ENCODE peak calls at places on chromosome X, in six cellular contexts. H, L, J, S, D and Z are unnamed samples.
A peak's percentile ranks its signal among the peaks of the same experiment; 100 is the strongest.

GRCh38 chrX:66489339-66489738 is 149.5 kb downstream of the EDA2R start:
- DNase-seq in H (no peak), L (no peak), J (no peak), S (no peak), D (no peak), Z (no peak)

GRCh38 chrX:116436358-116436816 is at the start of gene SLC6A14:
- DNase-seq in H (no peak), L (no peak), J (no peak), S (no peak), D (no peak), Z (no peak)

GRCh38 chrX:72314881-72315280 is 9.2 kb upstream of the CITED1 start:
- DNase-seq in H (no peak), L (no peak), J (no peak), S (no peak), D (no peak), Z (no peak)

GRCh38 chrX:17792842-17793241 is 55.5 kb downstream of the SCML1 start:
- DNase-seq in H (no peak), L (no peak), J (no peak), S (no peak), D (no peak), Z (no peak)

GRCh38 chrX:130120321-130120731 is 10.0 kb upstream of the ELF4 start:
- DNase-seq in H (peak; percentile 40), L (no peak), J (no peak), S (peak; percentile 60), D (no peak), Z (no peak)

GRCh38 chrX:8668797-8669196 is 63.1 kb downstream of the ANOS1 start:
- DNase-seq in H (no peak), L (no peak), J (no peak), S (peak; percentile 21), D (no peak), Z (no peak)

GRCh38 chrX:40132751-40133150 is 35.0 kb upstream of the BCOR start:
- DNase-seq in H (no peak), L (peak; percentile 94), J (peak; percentile 76), S (no peak), D (peak; percentile 86), Z (no peak)

GRCh38 chrX:119672252-119672825 is 20.6 kb downstream of the SEPTIN6 start:
- DNase-seq in H (peak; percentile 61), L (no peak), J (no peak), S (no peak), D (no peak), Z (no peak)

GRCh38 chrX:53356186-53356585 is 66.3 kb downstream of the SMC1A start:
- DNase-seq in H (peak; percentile 68), L (no peak), J (peak; percentile 19), S (peak; percentile 64), D (no peak), Z (no peak)

GRCh38 chrX:104310084-104310483 is 55.4 kb upstream of the ESX1 start:
- DNase-seq in H (no peak), L (no peak), J (peak; percentile 20), S (no peak), D (peak; percentile 41), Z (no peak)

GRCh38 chrX:72685810-72686465 is 28.2 kb downstream of the PHKA1 start:
- DNase-seq in H (no peak), L (no peak), J (peak; percentile 63), S (no peak), D (peak; percentile 58), Z (no peak)

GRCh38 chrX:54248309-54248708 is 65.3 kb upstream of the FAM120C start:
- DNase-seq in H (no peak), L (no peak), J (peak; percentile 4), S (peak; percentile 8), D (peak; percentile 48), Z (no peak)

GRCh38 chrX:31233941-31234496 is 162.2 kb upstream of the FTHL17 start:
- DNase-seq in H (no peak), L (no peak), J (no peak), S (peak; percentile 79), D (no peak), Z (no peak)

GRCh38 chrX:150477364-150477763 is 91.1 kb upstream of the MTM1 start:
- DNase-seq in H (no peak), L (no peak), J (no peak), S (no peak), D (no peak), Z (no peak)

GRCh38 chrX:69314436-69315348 is 149.4 kb upstream of the PJA1 start:
- DNase-seq in H (no peak), L (peak; percentile 60), J (no peak), S (no peak), D (no peak), Z (no peak)

GRCh38 chrX:51860679-51861078 is 32.7 kb upstream of the MAGED1 start:
- DNase-seq in H (peak; percentile 11), L (no peak), J (no peak), S (peak; percentile 65), D (peak; percentile 48), Z (no peak)

GRCh38 chrX:132333351-132333750 is 114.1 kb upstream of the RAP2C start:
- DNase-seq in H (no peak), L (no peak), J (no peak), S (no peak), D (no peak), Z (no peak)

GRCh38 chrX:67725471-67725870 is 181.7 kb downstream of the AR start:
- DNase-seq in H (no peak), L (no peak), J (no peak), S (no peak), D (no peak), Z (no peak)

GRCh38 chrX:151735219-151735618 is 673 bp downstream of the CNGA2 start:
- DNase-seq in H (no peak), L (peak; percentile 53), J (no peak), S (no peak), D (no peak), Z (no peak)

DNA sequence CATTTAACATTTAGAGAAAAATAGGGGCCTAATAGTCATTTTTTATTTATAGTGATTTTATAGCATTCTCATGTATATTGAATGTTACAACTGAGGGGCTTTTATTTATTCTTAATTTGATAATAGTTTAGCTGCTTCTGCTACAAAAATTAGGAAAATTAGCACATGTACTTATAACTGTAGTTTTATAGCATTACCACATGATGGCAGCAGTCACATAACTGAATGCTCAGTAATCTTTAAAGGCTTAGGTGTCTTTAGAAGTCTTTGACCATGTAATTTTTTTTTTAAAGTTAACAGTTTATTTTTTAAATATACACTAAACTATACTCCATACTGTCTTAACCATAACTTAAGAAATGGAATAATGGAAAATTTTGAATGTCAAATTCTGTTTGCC is 136.6 kb downstream of the STAG2 start:
- DNase-seq in H (no peak), L (no peak), J (peak; percentile 0), S (peak; percentile 27), D (peak; percentile 44), Z (no peak)
- TF ChIP-seq CTCF in H (peak; percentile 41), L (no peak), J (peak; percentile 56), S (peak; percentile 55), D (no peak), Z (peak; percentile 64)

GRCh38 chrX:28586291-28586690 is 955 bp upstream of the IL1RAPL1 start:
- DNase-seq in H (no peak), L (no peak), J (no peak), S (peak; percentile 40), D (peak; percentile 61), Z (no peak)

GRCh38 chrX:28591542-28591941 is 4.3 kb downstream of the IL1RAPL1 start:
- DNase-seq in H (no peak), L (no peak), J (no peak), S (no peak), D (no peak), Z (no peak)

GRCh38 chrX:28586891-28587635 is at the start of gene IL1RAPL1:
- DNase-seq in H (no peak), L (no peak), J (peak; percentile 18), S (no peak), D (peak; percentile 80), Z (no peak)

GRCh38 chrX:28589048-28589447 is 1.8 kb downstream of the IL1RAPL1 start:
- DNase-seq in H (no peak), L (no peak), J (no peak), S (no peak), D (no peak), Z (no peak)

DNA sequence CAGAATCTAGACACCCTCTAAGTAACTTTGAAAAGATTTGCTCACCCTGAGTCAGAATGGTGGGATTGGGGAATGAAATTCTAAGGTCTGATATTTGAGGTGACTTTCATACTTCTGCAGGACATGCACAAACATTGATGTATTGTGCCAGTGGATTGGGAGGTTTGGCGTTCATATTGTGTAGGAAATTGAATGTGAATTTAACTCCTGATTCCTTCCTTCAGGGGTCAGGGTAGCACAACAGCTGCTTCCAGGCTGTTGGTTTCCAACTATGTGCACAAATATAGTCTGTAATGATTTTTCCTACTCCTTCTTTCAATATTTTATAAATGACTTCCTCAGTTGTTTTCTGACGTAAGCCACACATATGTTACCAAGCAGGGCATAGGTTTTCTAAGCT is 3.1 kb downstream of the IL1RAPL1 start:
- DNase-seq in H (no peak), L (no peak), J (no peak), S (no peak), D (peak; percentile 42), Z (no peak)
- TF ChIP-seq CTCF in H (no peak), L (no peak), J (no peak), S (no peak), D (no peak), Z (no peak)

DNA sequence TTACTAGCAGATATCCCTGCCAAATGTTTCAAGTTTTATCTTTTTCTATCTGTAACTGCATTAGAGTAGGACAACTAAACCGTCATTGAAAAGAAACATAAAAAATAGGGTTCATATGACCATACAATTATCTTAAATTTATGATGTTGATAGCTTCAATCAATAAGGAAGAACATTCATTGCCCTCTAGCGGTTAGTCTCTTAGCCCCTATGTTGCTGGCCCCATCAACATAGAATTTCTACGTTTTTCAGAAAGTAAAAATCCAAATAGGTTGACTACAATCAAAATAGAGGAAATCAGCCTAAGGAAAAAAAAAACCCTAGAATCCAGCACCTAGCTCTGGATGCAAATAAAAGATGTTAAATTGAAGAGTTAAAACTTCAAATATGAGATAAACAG is 225.1 kb upstream of the ITM2A start:
- DNase-seq in H (no peak), L (no peak), J (no peak), S (peak; percentile 2), D (no peak), Z (no peak)
- TF ChIP-seq CTCF in H (peak; percentile 39), L (no peak), J (no peak), S (peak; percentile 34), D (no peak), Z (no peak)

GRCh38 chrX:20527458-20528099 is 260.9 kb upstream of the RPS6KA3 start:
- DNase-seq in H (peak; percentile 46), L (no peak), J (peak; percentile 31), S (peak; percentile 39), D (no peak), Z (no peak)
- TF ChIP-seq CTCF in H (peak; percentile 22), L (no peak), J (peak; percentile 36), S (peak; percentile 50), D (no peak), Z (peak; percentile 41)